ENCODE peak calls at places on chromosomes 12 and 14, in four cellular contexts. One of them, this sample, is unnamed.

GRCh38 chr14:22882529-22883190 is 362 bp upstream of the REM2 start:
- DNase-seq in coronary artery: no peak
- DNase-seq in mucosa of descending colon: no peak
- DNase-seq in cardiac muscle cell: peak
- DNase-seq in this sample: peak

GRCh38 chr14:95527392-95528002 is 7.4 kb upstream of the GLRX5 start:
- DNase-seq in coronary artery: no peak
- DNase-seq in mucosa of descending colon: no peak
- DNase-seq in cardiac muscle cell: no peak
- DNase-seq in this sample: no peak

GRCh38 chr12:49636979-49637378 is 13.6 kb downstream of the PRPF40B start:
- DNase-seq in coronary artery: no peak
- DNase-seq in mucosa of descending colon: no peak
- DNase-seq in cardiac muscle cell: peak
- DNase-seq in this sample: no peak

GRCh38 chr12:68792952-68793351 is 15.0 kb upstream of the MDM2 start:
- DNase-seq in coronary artery: no peak
- DNase-seq in mucosa of descending colon: no peak
- DNase-seq in cardiac muscle cell: no peak
- DNase-seq in this sample: no peak

GRCh38 chr12:14993117-14993516 is 20.3 kb downstream of the PDE6H start:
- DNase-seq in coronary artery: no peak
- DNase-seq in mucosa of descending colon: no peak
- DNase-seq in cardiac muscle cell: no peak
- DNase-seq in this sample: no peak

GRCh38 chr14:36313206-36313605 is 7.2 kb downstream of the MBIP start:
- DNase-seq in coronary artery: no peak
- DNase-seq in mucosa of descending colon: no peak
- DNase-seq in cardiac muscle cell: no peak
- DNase-seq in this sample: no peak

GRCh38 chr12:113955109-113955970 is 10.8 kb downstream of the RBM19 start:
- DNase-seq in coronary artery: no peak
- DNase-seq in mucosa of descending colon: no peak
- DNase-seq in cardiac muscle cell: peak
- DNase-seq in this sample: peak

GRCh38 chr12:38386238-38386985 is 69.8 kb downstream of the ALG10B start:
- DNase-seq in coronary artery: no peak
- DNase-seq in mucosa of descending colon: no peak
- DNase-seq in cardiac muscle cell: no peak
- DNase-seq in this sample: no peak

GRCh38 chr12:27345376-27345775 is 12.7 kb downstream of the BMAL2 start:
- DNase-seq in coronary artery: no peak
- DNase-seq in mucosa of descending colon: no peak
- DNase-seq in cardiac muscle cell: no peak
- DNase-seq in this sample: no peak

GRCh38 chr14:76260749-76261148 is 109.0 kb downstream of the GPATCH2L start:
- DNase-seq in coronary artery: no peak
- DNase-seq in mucosa of descending colon: no peak
- DNase-seq in cardiac muscle cell: no peak
- DNase-seq in this sample: no peak

GRCh38 chr14:69263364-69263763 is 3.4 kb downstream of the GALNT16 start:
- DNase-seq in coronary artery: peak
- DNase-seq in mucosa of descending colon: peak
- DNase-seq in cardiac muscle cell: no peak
- DNase-seq in this sample: no peak

GRCh38 chr12:92928431-92928961 is 599 bp downstream of the EEA1 start:
- DNase-seq in coronary artery: peak
- DNase-seq in mucosa of descending colon: peak
- DNase-seq in cardiac muscle cell: no peak
- DNase-seq in this sample: no peak

GRCh38 chr12:58349161-58349560 is 407.8 kb downstream of the ATP23 start:
- DNase-seq in coronary artery: no peak
- DNase-seq in mucosa of descending colon: no peak
- DNase-seq in cardiac muscle cell: no peak
- DNase-seq in this sample: no peak

GRCh38 chr14:103735439-103735814 is 19.8 kb downstream of the ZFYVE21 start:
- DNase-seq in coronary artery: peak
- DNase-seq in mucosa of descending colon: no peak
- DNase-seq in cardiac muscle cell: no peak
- DNase-seq in this sample: no peak

GRCh38 chr12:34393086-34393820 is 371.0 kb downstream of the ALG10 start:
- DNase-seq in coronary artery: peak
- DNase-seq in mucosa of descending colon: peak
- DNase-seq in cardiac muscle cell: no peak
- DNase-seq in this sample: peak

GRCh38 chr12:120376009-120376408 is 7.0 kb upstream of the MSI1 start:
- DNase-seq in coronary artery: no peak
- DNase-seq in mucosa of descending colon: no peak
- DNase-seq in cardiac muscle cell: no peak
- DNase-seq in this sample: no peak

GRCh38 chr12:73589220-73589619 is 948.4 kb upstream of the ATXN7L3B start:
- DNase-seq in coronary artery: no peak
- DNase-seq in mucosa of descending colon: no peak
- DNase-seq in cardiac muscle cell: no peak
- DNase-seq in this sample: no peak

GRCh38 chr12:112226768-112227167 is 101.4 kb downstream of the TRAFD1 start:
- DNase-seq in coronary artery: no peak
- DNase-seq in mucosa of descending colon: no peak
- DNase-seq in cardiac muscle cell: no peak
- DNase-seq in this sample: no peak

GRCh38 chr14:20866963-20867362 is 24.2 kb upstream of the RNASE3 start:
- DNase-seq in coronary artery: no peak
- DNase-seq in mucosa of descending colon: no peak
- DNase-seq in cardiac muscle cell: peak
- DNase-seq in this sample: no peak

GRCh38 chr12:28082101-28082500 is 108.2 kb upstream of the CCDC91 start:
- DNase-seq in coronary artery: no peak
- DNase-seq in mucosa of descending colon: no peak
- DNase-seq in cardiac muscle cell: no peak
- DNase-seq in this sample: no peak

DNA sequence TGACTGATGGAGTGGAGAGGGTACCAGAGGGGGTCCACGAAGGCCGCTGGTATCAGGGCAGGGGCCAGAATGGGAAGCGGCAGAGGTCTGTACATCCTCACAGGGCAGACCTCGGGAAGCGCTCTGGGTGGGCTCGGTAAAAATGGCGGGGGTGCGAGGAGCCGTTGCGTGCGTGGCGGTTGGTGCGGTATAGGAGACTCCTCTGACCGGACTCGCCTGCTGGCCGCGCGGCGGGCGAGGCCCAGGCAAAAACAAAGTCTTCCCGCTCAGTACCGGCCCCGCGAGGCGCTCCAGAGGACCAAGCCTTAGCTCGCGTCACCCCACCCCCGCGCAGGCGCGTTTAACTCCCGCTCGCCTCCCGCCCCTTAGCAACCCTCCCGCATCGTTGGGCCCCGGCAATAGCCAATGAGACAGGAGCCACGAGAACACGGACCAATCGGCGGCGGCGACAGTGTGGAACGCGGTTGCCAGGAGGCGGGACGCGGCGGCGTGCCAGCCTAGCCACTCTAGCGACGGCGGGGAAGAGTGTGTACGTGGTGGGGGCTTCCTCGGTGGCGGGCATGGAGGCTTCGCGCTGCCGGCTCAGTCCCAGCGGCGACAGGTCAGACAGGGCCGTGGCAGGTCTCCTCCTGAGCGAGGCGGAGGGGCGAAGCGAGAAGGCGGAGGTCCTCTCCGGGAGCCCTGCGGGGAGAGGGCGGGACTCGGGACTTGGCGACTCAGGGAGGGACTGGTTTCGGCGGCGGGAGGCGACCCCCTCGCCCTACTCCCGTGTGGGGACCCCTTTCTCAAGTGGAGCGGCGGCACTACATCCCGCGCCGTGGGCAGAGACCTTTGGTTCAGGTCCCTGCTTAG is at the start of gene TULP3:
- DNase-seq in coronary artery: peak
- DNase-seq in mucosa of descending colon: peak
- DNase-seq in cardiac muscle cell: peak
- DNase-seq in this sample: peak
- TF ChIP-seq CTCF in coronary artery: no peak
- TF ChIP-seq CTCF in mucosa of descending colon: no peak
- TF ChIP-seq CTCF in cardiac muscle cell: peak
- TF ChIP-seq CTCF in this sample: no peak

GRCh38 chr14:59707778-59708635 is 131.4 kb upstream of the CCDC175 start:
- DNase-seq in coronary artery: no peak
- DNase-seq in mucosa of descending colon: no peak
- DNase-seq in cardiac muscle cell: no peak
- DNase-seq in this sample: no peak
- TF ChIP-seq CTCF in coronary artery: no peak
- TF ChIP-seq CTCF in mucosa of descending colon: no peak
- TF ChIP-seq CTCF in cardiac muscle cell: peak
- TF ChIP-seq CTCF in this sample: no peak

GRCh38 chr14:105578070-105578469 is 51.7 kb downstream of the TMEM121 start:
- DNase-seq in coronary artery: no peak
- DNase-seq in mucosa of descending colon: no peak
- DNase-seq in cardiac muscle cell: no peak
- DNase-seq in this sample: no peak
- TF ChIP-seq CTCF in coronary artery: no peak
- TF ChIP-seq CTCF in mucosa of descending colon: no peak
- TF ChIP-seq CTCF in cardiac muscle cell: no peak
- TF ChIP-seq CTCF in this sample: no peak

GRCh38 chr12:90460681-90461080 is 494.3 kb downstream of the CCER1 start:
- DNase-seq in coronary artery: no peak
- DNase-seq in mucosa of descending colon: no peak
- DNase-seq in cardiac muscle cell: no peak
- DNase-seq in this sample: no peak
- TF ChIP-seq CTCF in coronary artery: no peak
- TF ChIP-seq CTCF in mucosa of descending colon: no peak
- TF ChIP-seq CTCF in cardiac muscle cell: no peak
- TF ChIP-seq CTCF in this sample: no peak

GRCh38 chr12:123972448-123973401 is at the start of the genes CCDC92 and ZNF664:
- DNase-seq in coronary artery: peak
- DNase-seq in mucosa of descending colon: peak
- DNase-seq in cardiac muscle cell: peak
- DNase-seq in this sample: peak
- TF ChIP-seq CTCF in coronary artery: no peak
- TF ChIP-seq CTCF in mucosa of descending colon: no peak
- TF ChIP-seq CTCF in cardiac muscle cell: peak
- TF ChIP-seq CTCF in this sample: peak

DNA sequence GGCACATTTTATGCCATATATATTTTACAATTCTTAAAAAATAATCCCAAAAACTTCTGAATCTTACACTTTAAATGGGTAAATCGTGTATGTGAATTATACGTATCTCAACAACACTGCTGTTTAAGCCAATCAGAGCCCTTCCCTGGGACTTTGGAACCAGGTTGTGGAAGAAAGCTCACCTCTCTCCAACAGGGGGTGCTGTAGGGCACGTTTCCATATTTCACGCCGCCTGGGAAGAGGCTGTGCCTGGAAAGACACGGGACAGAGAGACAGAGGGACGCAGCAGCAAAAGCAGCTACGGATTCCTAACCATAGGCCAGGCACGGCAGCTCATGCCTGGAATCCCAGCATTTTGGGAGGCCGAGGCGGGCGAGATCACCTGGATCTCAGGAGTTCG is 29.4 kb upstream of the FBRSL1 start:
- DNase-seq in coronary artery: no peak
- DNase-seq in mucosa of descending colon: peak
- DNase-seq in cardiac muscle cell: no peak
- DNase-seq in this sample: no peak
- TF ChIP-seq CTCF in coronary artery: no peak
- TF ChIP-seq CTCF in mucosa of descending colon: no peak
- TF ChIP-seq CTCF in cardiac muscle cell: peak
- TF ChIP-seq CTCF in this sample: peak

This sample was measured in progenitor cell of endocrine pancreas.